ENCODE peak calls at places on chromosomes 3 and 15, in seven cellular contexts. H is body of pancreas; Z is breast epithelium; D is left ventricle myocardium inferior; S is psoas muscle; L is heart left ventricle; F is CD8-positive, alpha-beta T cell. B is an unnamed sample.
A peak's percentile ranks its signal among the peaks of the same experiment; 100 is the strongest.

GRCh38 chr15:74548236-74548635 is 7.2 kb downstream of the ARID3B start:
- DNase-seq in H (no peak), Z (no peak), D (no peak), S (no peak), L (no peak), F (no peak), B (no peak)

GRCh38 chr3:123138819-123139517 is 62.8 kb upstream of the SEC22A start:
- DNase-seq in H (no peak), Z (no peak), D (no peak), S (no peak), L (no peak), F (no peak), B (peak; percentile 27)

GRCh38 chr3:131223373-131224289 is 157.9 kb upstream of the NUDT16 start:
- DNase-seq in H (no peak), Z (no peak), D (no peak), S (no peak), L (no peak), F (no peak), B (peak; percentile 54)

GRCh38 chr3:132660745-132661067 is 577 bp downstream of the UBA5 start:
- DNase-seq in H (no peak), Z (no peak), D (no peak), S (no peak), L (no peak), F (no peak), B (no peak)

GRCh38 chr3:195895078-195895899 is 13.1 kb downstream of the TNK2 start:
- DNase-seq in H (peak; percentile 46), Z (no peak), D (peak; percentile 49), S (peak; percentile 52), L (no peak), F (peak; percentile 74), B (no peak)

GRCh38 chr15:39799552-39800011 is 16.9 kb upstream of the FSIP1 start:
- DNase-seq in H (no peak), Z (no peak), D (no peak), S (no peak), L (no peak), F (no peak), B (no peak)

GRCh38 chr3:134330895-134331810 is 43.1 kb downstream of the AMOTL2 start:
- DNase-seq in H (no peak), Z (no peak), D (no peak), S (peak; percentile 62), L (no peak), F (no peak), B (no peak)

GRCh38 chr3:147381610-147382009 is 24.7 kb downstream of the ZIC4 start:
- DNase-seq in H (no peak), Z (no peak), D (no peak), S (no peak), L (no peak), F (no peak), B (no peak)

DNA sequence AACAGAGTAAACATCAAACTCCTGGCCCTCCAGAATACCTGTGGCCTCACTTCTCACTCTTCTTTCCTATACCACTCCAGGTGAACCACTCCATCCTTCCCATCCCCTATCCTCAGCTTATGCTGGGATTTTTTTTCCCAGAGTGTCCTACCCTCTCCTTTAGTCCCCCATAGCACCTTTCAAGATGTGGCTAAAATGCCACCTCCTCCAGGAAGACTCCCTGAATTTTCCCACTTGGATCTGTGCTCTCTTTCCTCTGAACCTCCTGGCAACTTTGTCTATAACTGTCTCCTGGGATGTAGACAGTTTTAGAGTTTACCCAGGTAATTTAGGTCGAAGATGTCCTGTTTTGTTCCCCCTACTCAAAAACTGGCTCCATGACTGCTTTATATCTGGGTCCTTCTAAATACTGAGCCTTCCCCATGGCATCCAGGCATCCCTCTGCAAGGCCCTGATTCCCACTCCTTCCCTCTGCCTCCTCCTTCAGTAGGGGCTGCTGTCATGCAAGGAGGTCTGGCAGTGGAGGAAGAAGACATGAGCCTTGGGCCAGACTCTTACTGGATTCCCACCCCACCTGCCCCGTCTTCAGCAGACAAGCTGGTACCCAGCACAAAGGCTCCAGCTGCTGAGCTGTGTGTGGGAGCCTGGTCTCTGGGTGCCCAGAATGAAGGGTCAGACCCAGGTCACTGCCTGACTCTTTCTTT is 161.5 kb downstream of the SMAD6 start:
- DNase-seq in H (no peak), Z (peak; percentile 14), D (no peak), S (no peak), L (peak; percentile 8), F (no peak), B (no peak)
- H3K27ac ChIP-seq in H (no peak overlapping the region), Z (no peak overlapping the region), D (no peak overlapping the region), S (no peak overlapping the region), L (no peak overlapping the region), F (no peak overlapping the region), B (no peak overlapping the region)

GRCh38 chr3:171159024-171159821 is 132.7 kb upstream of the SLC2A2 start:
- DNase-seq in H (no peak), Z (no peak), D (no peak), S (no peak), L (no peak), F (no peak), B (no peak)

GRCh38 chr3:171157286-171157685 is 130.8 kb upstream of the SLC2A2 start:
- DNase-seq in H (no peak), Z (no peak), D (peak; percentile 31), S (peak; percentile 19), L (peak; percentile 28), F (no peak), B (no peak)

GRCh38 chr3:171157980-171158379 is 131.5 kb upstream of the SLC2A2 start:
- DNase-seq in H (no peak), Z (no peak), D (no peak), S (no peak), L (no peak), F (no peak), B (no peak)

GRCh38 chr3:171155122-171155700 is 128.7 kb upstream of the SLC2A2 start:
- DNase-seq in H (no peak), Z (no peak), D (no peak), S (no peak), L (no peak), F (no peak), B (no peak)

DNA sequence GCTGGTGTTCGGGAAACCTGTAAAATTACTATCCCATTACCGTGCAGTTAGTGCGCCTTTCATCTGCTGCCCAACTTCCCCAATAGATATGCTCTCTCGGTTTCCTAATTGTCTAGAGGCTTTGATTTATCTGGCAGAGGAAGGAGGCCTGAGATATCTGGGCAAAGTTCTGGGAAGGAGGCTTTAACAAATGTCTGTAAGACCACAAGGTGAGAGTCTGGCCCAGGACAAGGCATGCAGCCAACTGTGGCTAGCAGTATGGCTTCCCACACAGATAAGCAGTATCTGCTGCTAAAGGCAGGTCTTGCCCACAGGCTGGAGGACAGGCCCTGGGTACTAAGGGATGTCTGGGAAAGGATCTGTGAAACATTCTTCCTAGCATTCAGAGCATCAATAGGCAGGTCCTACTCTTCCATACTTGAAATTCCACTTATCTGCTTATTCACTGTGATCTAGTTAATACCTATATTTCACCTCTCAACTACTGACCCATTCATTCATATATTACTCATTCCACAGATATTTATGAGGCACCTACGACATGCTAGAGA is 130.0 kb upstream of the SLC2A2 start:
- DNase-seq in H (no peak), Z (no peak), D (no peak), S (no peak), L (no peak), F (no peak), B (no peak)
- H3K36me3 ChIP-seq in H (no peaks in the 10 kb centered on the region), Z (no peaks in the 10 kb centered on the region), D (peaks cover 25% of the 10 kb centered on the region), S (no peaks in the 10 kb centered on the region), L (peaks cover 50% of the 10 kb centered on the region), F (peaks cover 31% of the 10 kb centered on the region), B (peaks cover 18% of the 10 kb centered on the region)

GRCh38 chr3:13013595-13013993 is 59.6 kb downstream of the IQSEC1 start:
- DNase-seq in H (no peak), Z (no peak), D (no peak), S (no peak), L (no peak), F (no peak), B (no peak)

GRCh38 chr3:13010770-13011169 is 62.5 kb downstream of the IQSEC1 start:
- DNase-seq in H (no peak), Z (no peak), D (no peak), S (no peak), L (no peak), F (no peak), B (no peak)

GRCh38 chr3:13011369-13012227 is 61.6 kb downstream of the IQSEC1 start:
- DNase-seq in H (no peak), Z (no peak), D (no peak), S (no peak), L (no peak), F (peak; percentile 92), B (no peak)

GRCh38 chr3:13013151-13013561 is 60.1 kb downstream of the IQSEC1 start:
- DNase-seq in H (no peak), Z (no peak), D (no peak), S (no peak), L (no peak), F (no peak), B (no peak)

GRCh38 chr3:13012228-13012691 is 61.0 kb downstream of the IQSEC1 start:
- DNase-seq in H (no peak), Z (no peak), D (peak; percentile 73), S (peak; percentile 75), L (peak; percentile 81), F (peak; percentile 70), B (no peak)
- H3K4me1 ChIP-seq in H (no peaks in the 10 kb centered on the region), Z (no peaks in the 10 kb centered on the region), D (peaks cover 44% of the 10 kb centered on the region), S (peaks cover 8% of the 10 kb centered on the region), L (peaks cover 11% of the 10 kb centered on the region), F (peaks cover 96% of the 10 kb centered on the region), B (peaks cover 6% of the 10 kb centered on the region)

GRCh38 chr3:9749333-9749662 is 454 bp upstream of the OGG1 start:
- DNase-seq in H (no peak), Z (no peak), D (no peak), S (no peak), L (no peak), F (no peak), B (no peak)
- H3K27ac ChIP-seq in H (peak overlapping the region; percentile 83), Z (peak overlapping the region; percentile 94), D (peak overlapping the region; percentile 94), S (peak overlapping the region; percentile 86), L (peak overlapping the region; percentile 96), F (peak overlapping the region; percentile 50), B (peak overlapping the region; percentile 79)

GRCh38 chr3:28268989-28269388 is 27.6 kb downstream of the CMC1 start:
- DNase-seq in H (no peak), Z (no peak), D (no peak), S (no peak), L (no peak), F (no peak), B (no peak)
- H3K36me3 ChIP-seq in H (peaks cover 1% of the 10 kb centered on the region), Z (no peaks in the 10 kb centered on the region), D (peaks cover 54% of the 10 kb centered on the region), S (no peaks in the 10 kb centered on the region), L (peaks cover 49% of the 10 kb centered on the region), F (no peaks in the 10 kb centered on the region), B (no peaks in the 10 kb centered on the region)

DNA sequence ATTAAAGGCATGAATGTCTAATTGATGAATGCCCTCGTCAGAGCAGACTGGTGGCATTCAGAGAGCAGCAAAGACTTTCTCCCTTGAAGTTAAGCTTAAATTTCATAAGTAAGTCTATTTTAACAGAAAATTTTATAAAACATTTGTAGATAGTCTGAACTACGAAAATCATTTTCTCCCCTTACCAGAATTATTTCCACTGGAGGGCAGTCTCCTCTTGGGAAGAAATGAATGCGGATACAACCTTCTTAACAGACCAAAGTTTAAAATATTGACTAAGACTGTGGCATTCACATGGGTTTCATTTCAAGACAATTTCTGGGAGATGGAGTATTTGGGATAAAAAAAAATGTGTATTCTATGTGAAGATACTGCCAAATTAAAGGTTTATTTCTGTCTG is 669.0 kb downstream of the FHIT start:
- DNase-seq in H (no peak), Z (no peak), D (no peak), S (no peak), L (no peak), F (no peak), B (peak; percentile 20)
- H3K4me1 ChIP-seq in H (no peaks in the 10 kb centered on the region), Z (no peaks in the 10 kb centered on the region), D (no peaks in the 10 kb centered on the region), S (no peaks in the 10 kb centered on the region), L (no peaks in the 10 kb centered on the region), F (no peaks in the 10 kb centered on the region), B (no peaks in the 10 kb centered on the region)